ENCODE peak calls at places on chromosomes 11 and 22, in nine cellular contexts. B is GM12878, I is A549, V is HCT116, G is IMR-90, E is K562, P is gastrocnemius medialis, T is upper lobe of left lung, Y is right lobe of liver. K is an unnamed sample.

GRCh38 chr11:11261629-11262028 is 91.4 kb downstream of the CSNK2A3 start:
- ATAC-seq in P (no peak), T (no peak), I (no peak), G (no peak), Y (no peak), V (no peak), E (no peak), B (peak), K (no peak)

GRCh38 chr11:100752371-100753073 is 65.4 kb downstream of the ARHGAP42 start:
- ATAC-seq in I (peak), P (no peak), Y (no peak), B (no peak), E (no peak), T (no peak), V (peak), G (no peak), K (no peak)

GRCh38 chr11:129300099-129300498 is 75.5 kb upstream of the BARX2 start:
- ATAC-seq in B (no peak), I (no peak), P (no peak), V (no peak), G (no peak), E (no peak), Y (no peak), T (no peak), K (no peak)

GRCh38 chr11:91326280-91326679 is 898.3 kb upstream of the FAT3 start:
- ATAC-seq in B (peak), G (no peak), E (no peak), T (no peak), P (no peak), I (no peak), V (no peak), Y (no peak), K (no peak)

GRCh38 chr22:42848941-42849340 is 8.1 kb downstream of the ARFGAP3 start:
- ATAC-seq in Y (no peak), V (no peak), B (no peak), I (no peak), G (peak), E (no peak), P (peak), T (no peak), K (no peak)

GRCh38 chr11:112085822-112086421 is 634 bp downstream of the TIMM8B start:
- ATAC-seq in Y (peak), B (peak), E (peak), P (peak), T (peak), G (peak), I (peak), V (peak), K (peak)

GRCh38 chr11:97908354-97908753 is 1112.4 kb upstream of the CNTN5 start:
- ATAC-seq in T (no peak), I (no peak), E (no peak), V (no peak), P (no peak), Y (no peak), G (no peak), B (no peak), K (no peak)

GRCh38 chr11:47442514-47442913 is 6.4 kb downstream of the RAPSN start:
- ATAC-seq in G (no peak), T (no peak), P (peak), B (no peak), E (no peak), Y (no peak), I (no peak), V (no peak), K (no peak)

GRCh38 chr11:68813778-68814177 is 27.9 kb downstream of the CPT1A start:
- ATAC-seq in Y (no peak), T (no peak), B (peak), E (no peak), G (no peak), V (no peak), P (no peak), I (no peak), K (no peak)

GRCh38 chr11:123797065-123797940 is 8.8 kb downstream of the OR6M1 start:
- ATAC-seq in T (no peak), E (peak), G (no peak), B (no peak), P (no peak), V (no peak), Y (no peak), I (no peak), K (no peak)

GRCh38 chr22:28710112-28710888 is 30.7 kb upstream of the TTC28 start:
- ATAC-seq in E (no peak), I (peak), B (no peak), G (peak), Y (no peak), T (peak), V (no peak), P (peak), K (no peak)

GRCh38 chr11:62402226-62402625 is 16.6 kb upstream of the SCGB1A1 start:
- ATAC-seq in T (peak), I (no peak), Y (peak), B (no peak), V (no peak), E (no peak), P (peak), G (no peak), K (peak)

GRCh38 chr11:76630600-76630999 is 39.9 kb downstream of the LRRC32 start:
- ATAC-seq in Y (no peak), I (no peak), T (no peak), B (no peak), E (no peak), V (no peak), G (peak), P (no peak), K (no peak)

DNA sequence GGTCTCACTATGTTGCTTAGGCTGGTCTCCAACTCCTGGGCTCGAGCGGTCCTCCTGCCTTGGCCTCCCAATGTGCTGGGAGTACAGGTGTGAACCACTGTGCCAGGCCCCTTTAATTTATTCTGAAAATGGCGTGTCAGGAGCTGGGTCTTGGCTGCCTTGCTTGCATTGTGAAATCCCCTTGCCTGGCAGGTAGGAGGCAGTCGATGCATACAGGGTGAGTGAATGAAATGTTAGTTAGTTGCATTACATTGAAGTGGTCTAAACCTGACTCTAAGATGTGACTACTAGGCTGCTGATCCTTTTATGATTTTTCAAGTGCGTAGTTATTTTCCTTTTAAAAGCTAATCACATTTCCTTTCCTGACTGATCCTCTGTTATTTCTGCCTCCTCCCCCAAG is 42.9 kb downstream of the PARVB start:
- ATAC-seq in I (no peak), E (no peak), P (no peak), Y (no peak), B (peak), V (peak), G (no peak), T (no peak), K (no peak)
- TF ChIP-seq CTCF in I (no peak), E (no peak), P (no peak), Y (no peak), B (peak), V (peak), G (no peak), T (no peak), K (no peak)

GRCh38 chr11:65378208-65378927 is 4.1 kb downstream of the SLC25A45 start:
- ATAC-seq in V (no peak), T (no peak), P (no peak), E (no peak), Y (no peak), B (peak), G (no peak), I (no peak), K (no peak)
- H3K4me3 ChIP-seq in V (no peak), T (no peak), P (no peak), E (no peak), Y (no peak), B (no peak), G (no peak), I (no peak), K (no peak)

GRCh38 chr22:27670701-27671412 is 130.7 kb downstream of the MN1 start:
- ATAC-seq in E (peak), I (no peak), T (no peak), B (no peak), G (no peak), V (peak), Y (no peak), P (peak), K (no peak)

GRCh38 chr22:27669798-27670599 is 131.6 kb downstream of the MN1 start:
- ATAC-seq in V (peak), I (no peak), G (no peak), E (no peak), B (no peak), T (no peak), P (peak), Y (no peak), K (no peak)

GRCh38 chr22:27671413-27671721 is 130.2 kb downstream of the MN1 start:
- ATAC-seq in B (no peak), G (no peak), E (no peak), I (no peak), V (no peak), P (no peak), T (no peak), Y (no peak), K (no peak)

GRCh38 chr22:27667121-27667843 is 134.3 kb downstream of the MN1 start:
- ATAC-seq in V (no peak), G (no peak), P (no peak), I (no peak), E (no peak), Y (no peak), B (no peak), T (peak), K (no peak)

GRCh38 chr22:27668828-27669797 is 132.4 kb downstream of the MN1 start:
- ATAC-seq in E (peak), I (peak), G (peak), B (no peak), P (peak), Y (no peak), V (peak), T (peak), K (peak)
- TF ChIP-seq POLR2A in E (no peak), I (no peak), G (no peak), B (no peak), P (peak), Y (no peak), V (no peak), T (no peak), K (no peak)

GRCh38 chr11:61010466-61011238 is 39.2 kb downstream of the CD6 start:
- ATAC-seq in G (no peak), V (no peak), E (no peak), T (no peak), I (no peak), B (no peak), Y (no peak), P (no peak), K (no peak)

GRCh38 chr11:61008971-61009370 is 37.5 kb downstream of the CD6 start:
- ATAC-seq in T (no peak), G (no peak), Y (no peak), I (no peak), P (no peak), V (no peak), B (no peak), E (no peak), K (no peak)

GRCh38 chr11:61009392-61010275 is 38.2 kb downstream of the CD6 start:
- ATAC-seq in P (no peak), E (no peak), T (no peak), I (no peak), B (no peak), Y (no peak), V (no peak), G (no peak), K (no peak)

GRCh38 chr11:61007383-61007970 is 36.0 kb downstream of the CD6 start:
- ATAC-seq in T (peak), E (peak), P (no peak), I (peak), V (no peak), B (peak), Y (peak), G (peak), K (peak)

DNA sequence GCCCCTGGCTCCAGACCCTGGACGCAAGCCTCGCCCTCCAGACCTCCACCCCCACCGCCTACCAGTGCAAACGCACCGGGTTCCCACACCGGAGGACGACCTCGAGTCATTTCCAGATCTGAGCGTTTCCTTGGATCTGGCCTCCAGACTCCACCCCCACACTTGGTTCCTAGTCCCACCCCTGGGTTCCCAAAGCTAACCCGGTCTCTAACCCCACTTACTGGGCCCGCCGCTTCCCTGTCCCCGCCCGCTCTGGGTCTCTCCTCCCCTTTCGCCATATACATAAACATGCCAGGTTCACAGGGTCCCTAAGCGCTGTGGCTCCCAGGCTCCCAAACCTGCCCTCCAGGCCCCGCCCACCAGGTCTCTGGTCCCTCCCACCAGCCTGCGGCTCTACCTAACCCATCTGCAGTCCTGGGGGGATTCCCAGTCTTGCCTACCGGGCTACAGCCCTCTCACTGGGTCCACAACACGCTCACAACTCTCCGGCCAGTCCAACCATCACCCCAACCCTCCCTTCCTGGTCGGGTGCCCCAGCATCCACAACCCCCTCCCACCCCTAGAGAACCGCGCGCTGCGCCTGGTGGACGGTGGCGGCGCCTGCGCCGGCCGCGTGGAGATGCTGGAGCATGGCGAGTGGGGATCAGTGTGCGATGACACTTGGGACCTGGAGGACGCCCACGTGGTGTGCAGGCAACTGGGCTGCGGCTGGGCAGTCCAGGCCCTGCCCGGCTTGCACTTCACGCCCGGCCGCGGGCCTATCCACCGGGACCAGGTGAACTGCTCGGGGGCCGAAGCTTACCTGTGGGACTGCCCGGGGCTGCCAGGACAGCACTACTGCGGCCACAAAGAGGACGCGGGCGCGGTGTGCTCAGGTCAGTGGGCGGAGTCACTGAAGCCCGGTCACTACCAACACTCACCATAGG is 36.8 kb downstream of the CD6 start:
- ATAC-seq in B (peak), V (peak), I (peak), G (no peak), P (no peak), E (peak), T (peak), Y (peak), K (peak)
- TF ChIP-seq CTCF in B (no peak), V (no peak), I (no peak), G (no peak), P (no peak), E (no peak), T (no peak), Y (no peak), K (no peak)

DNA sequence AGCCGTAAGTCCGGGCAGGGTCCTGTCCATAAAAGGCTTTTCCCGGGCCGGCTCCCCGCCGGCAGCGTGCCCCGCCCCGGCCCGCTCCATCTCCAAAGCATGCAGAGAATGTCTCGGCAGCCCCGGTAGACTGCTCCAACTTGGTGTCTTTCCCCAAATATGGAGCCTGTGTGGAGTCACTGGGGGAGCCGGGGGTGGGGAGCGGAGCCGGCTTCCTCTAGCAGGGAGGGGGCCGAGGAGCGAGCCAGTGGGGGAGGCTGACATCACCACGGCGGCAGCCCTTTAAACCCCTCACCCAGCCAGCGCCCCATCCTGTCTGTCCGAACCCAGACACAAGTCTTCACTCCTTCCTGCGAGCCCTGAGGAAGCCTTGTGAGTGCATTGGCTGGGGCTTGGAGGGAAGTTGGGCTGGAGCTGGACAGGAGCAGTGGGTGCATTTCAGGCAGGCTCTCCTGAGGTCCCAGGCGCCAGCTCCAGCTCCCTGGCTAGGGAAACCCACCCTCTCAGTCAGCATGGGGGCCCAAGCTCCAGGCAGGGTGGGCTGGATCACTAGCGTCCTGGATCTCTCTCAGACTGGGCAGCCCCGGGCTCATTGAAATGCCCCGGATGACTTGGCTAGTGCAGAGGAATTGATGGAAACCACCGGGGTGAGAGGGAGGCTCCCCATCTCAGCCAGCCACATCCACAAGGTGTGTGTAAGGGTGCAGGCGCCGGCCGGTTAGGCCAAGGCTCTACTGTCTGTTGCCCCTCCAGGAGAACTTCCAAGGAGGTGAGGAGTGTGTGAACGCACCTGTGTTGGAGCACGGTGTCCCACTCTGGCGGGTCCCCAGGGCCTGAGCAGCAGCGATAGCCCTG is at the start of gene TAGLN:
- ATAC-seq in I (peak), G (peak), E (no peak), Y (peak), T (peak), V (peak), B (no peak), P (peak), K (peak)
- H3K4me3 ChIP-seq in I (peak), G (peak), E (no peak), Y (peak), T (peak), V (no peak), B (no peak), P (peak), K (peak)

GRCh38 chr11:9314291-9315077 is at the start of gene TMEM41B:
- ATAC-seq in V (peak), P (peak), E (peak), G (peak), B (peak), T (peak), Y (peak), I (peak), K (peak)
- TF ChIP-seq POLR2A in V (peak), P (peak), E (peak), G (peak), B (peak), T (peak), Y (peak), I (peak), K (peak)

GRCh38 chr11:9132203-9132878 is 40.9 kb upstream of the SCUBE2 start:
- ATAC-seq in E (no peak), B (peak), Y (no peak), T (no peak), G (no peak), P (no peak), V (no peak), I (peak), K (no peak)

GRCh38 chr11:9125185-9125886 is 33.9 kb upstream of the SCUBE2 start:
- ATAC-seq in T (no peak), G (no peak), Y (no peak), B (no peak), E (no peak), P (no peak), I (no peak), V (no peak), K (no peak)

GRCh38 chr11:9130297-9130696 is 38.9 kb upstream of the SCUBE2 start:
- ATAC-seq in E (no peak), I (peak), T (peak), V (peak), P (no peak), G (no peak), B (peak), Y (peak), K (no peak)
- TF ChIP-seq CTCF in E (no peak), I (no peak), T (no peak), V (no peak), P (no peak), G (no peak), B (peak), Y (no peak), K (no peak)

DNA sequence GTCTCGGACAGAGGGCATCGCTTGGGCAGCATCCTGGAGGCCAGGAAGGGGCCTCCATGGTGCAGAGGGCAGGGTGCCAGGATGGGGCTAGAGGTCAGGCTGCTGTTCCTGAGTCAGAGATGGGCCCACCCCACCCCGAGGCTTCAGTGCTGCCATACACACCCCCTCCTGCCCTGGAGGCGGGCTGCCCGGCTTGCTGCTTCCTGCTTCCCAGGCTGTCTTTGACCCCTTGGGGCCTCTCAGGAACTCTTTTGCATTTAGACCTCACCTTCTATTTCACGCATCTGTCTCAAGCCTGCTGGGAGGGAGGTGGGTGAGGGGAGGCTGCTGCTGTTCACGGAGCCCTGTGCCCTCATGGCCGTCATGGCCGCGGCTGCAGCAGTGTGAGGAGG is 6.6 kb upstream of the GRAMD4 start:
- ATAC-seq in I (no peak), V (no peak), T (peak), B (peak), Y (no peak), G (peak), E (no peak), P (no peak), K (no peak)
- H3K4me3 ChIP-seq in I (no peak), V (no peak), T (no peak), B (peak), Y (no peak), G (no peak), E (no peak), P (no peak), K (no peak)

K was measured in gastroesophageal sphincter.